ENCODE peak calls at places on chromosomes 1 and 21, in seven cellular contexts. One of them, this sample, is unnamed.

GRCh38 chr1:171245458-171246064 is 2.7 kb upstream of the FMO1 start:
- DNase-seq in uterus: no peak
- DNase-seq in ovary: no peak
- DNase-seq in A549: peak; percentile 58
- DNase-seq in heart left ventricle: no peak
- DNase-seq in tibial nerve: peak; percentile 52
- DNase-seq in body of pancreas: peak; percentile 54
- DNase-seq in this sample: no peak

GRCh38 chr1:41758490-41758889 is 160.2 kb downstream of the HIVEP3 start:
- DNase-seq in uterus: no peak
- DNase-seq in A549: no peak
- DNase-seq in tibial nerve: no peak
- DNase-seq in body of pancreas: no peak
- DNase-seq in heart left ventricle: no peak
- DNase-seq in ovary: no peak
- DNase-seq in this sample: no peak

GRCh38 chr1:243924588-243925349 is 74.7 kb upstream of the AKT3 start:
- DNase-seq in A549: no peak
- DNase-seq in heart left ventricle: no peak
- DNase-seq in tibial nerve: no peak
- DNase-seq in body of pancreas: no peak
- DNase-seq in uterus: no peak
- DNase-seq in ovary: no peak
- DNase-seq in this sample: no peak

GRCh38 chr21:46080171-46081021 is 17.5 kb upstream of the COL6A2 start:
- DNase-seq in tibial nerve: peak; percentile 4
- DNase-seq in A549: no peak
- DNase-seq in heart left ventricle: peak; percentile 61
- DNase-seq in uterus: peak; percentile 45
- DNase-seq in ovary: peak; percentile 38
- DNase-seq in body of pancreas: no peak
- DNase-seq in this sample: peak; percentile 91

GRCh38 chr1:172642970-172643369 is 15.9 kb upstream of the FASLG start:
- DNase-seq in heart left ventricle: no peak
- DNase-seq in uterus: no peak
- DNase-seq in A549: no peak
- DNase-seq in body of pancreas: peak; percentile 25
- DNase-seq in tibial nerve: no peak
- DNase-seq in ovary: no peak
- DNase-seq in this sample: no peak

GRCh38 chr1:181448461-181448860 is 34.9 kb upstream of the CACNA1E start:
- DNase-seq in A549: no peak
- DNase-seq in tibial nerve: no peak
- DNase-seq in heart left ventricle: no peak
- DNase-seq in uterus: no peak
- DNase-seq in body of pancreas: no peak
- DNase-seq in ovary: no peak
- DNase-seq in this sample: no peak

GRCh38 chr1:220113136-220113695 is 19.3 kb downstream of the IARS2 start:
- DNase-seq in heart left ventricle: no peak
- DNase-seq in tibial nerve: no peak
- DNase-seq in uterus: no peak
- DNase-seq in body of pancreas: no peak
- DNase-seq in A549: no peak
- DNase-seq in ovary: no peak
- DNase-seq in this sample: no peak

GRCh38 chr1:40627987-40628902 is 37.2 kb downstream of the RIMS3 start:
- DNase-seq in ovary: no peak
- DNase-seq in heart left ventricle: no peak
- DNase-seq in uterus: no peak
- DNase-seq in body of pancreas: no peak
- DNase-seq in A549: no peak
- DNase-seq in tibial nerve: no peak
- DNase-seq in this sample: no peak

GRCh38 chr1:232493869-232494268 is 136.1 kb downstream of the SIPA1L2 start:
- DNase-seq in body of pancreas: no peak
- DNase-seq in A549: no peak
- DNase-seq in heart left ventricle: no peak
- DNase-seq in tibial nerve: no peak
- DNase-seq in uterus: no peak
- DNase-seq in ovary: no peak
- DNase-seq in this sample: no peak

GRCh38 chr1:159924025-159924790 is 1.1 kb downstream of the TAGLN2 start:
- DNase-seq in tibial nerve: peak; percentile 86
- DNase-seq in A549: peak; percentile 96
- DNase-seq in uterus: peak; percentile 93
- DNase-seq in ovary: peak; percentile 95
- DNase-seq in heart left ventricle: peak; percentile 92
- DNase-seq in body of pancreas: peak; percentile 92
- DNase-seq in this sample: peak; percentile 84

GRCh38 chr21:26489781-26490180 is 83.3 kb downstream of the CYYR1 start:
- DNase-seq in uterus: no peak
- DNase-seq in body of pancreas: no peak
- DNase-seq in ovary: no peak
- DNase-seq in A549: no peak
- DNase-seq in heart left ventricle: no peak
- DNase-seq in tibial nerve: no peak
- DNase-seq in this sample: no peak

GRCh38 chr1:22862752-22863151 is 109.9 kb downstream of the LACTBL1 start:
- DNase-seq in body of pancreas: no peak
- DNase-seq in heart left ventricle: no peak
- DNase-seq in uterus: no peak
- DNase-seq in A549: no peak
- DNase-seq in tibial nerve: no peak
- DNase-seq in ovary: no peak
- DNase-seq in this sample: no peak

GRCh38 chr1:246508897-246509688 is 2.0 kb upstream of the SMYD3 start:
- DNase-seq in uterus: no peak
- DNase-seq in A549: no peak
- DNase-seq in ovary: no peak
- DNase-seq in body of pancreas: no peak
- DNase-seq in heart left ventricle: no peak
- DNase-seq in tibial nerve: no peak
- DNase-seq in this sample: no peak

GRCh38 chr1:246510147-246511030 is 3.3 kb upstream of the SMYD3 start:
- DNase-seq in ovary: no peak
- DNase-seq in A549: no peak
- DNase-seq in heart left ventricle: no peak
- DNase-seq in tibial nerve: no peak
- DNase-seq in uterus: no peak
- DNase-seq in body of pancreas: no peak
- DNase-seq in this sample: peak; percentile 76

GRCh38 chr1:246503341-246503740 is 3.7 kb downstream of the SMYD3 start:
- DNase-seq in uterus: no peak
- DNase-seq in tibial nerve: no peak
- DNase-seq in ovary: no peak
- DNase-seq in A549: no peak
- DNase-seq in heart left ventricle: no peak
- DNase-seq in body of pancreas: no peak
- DNase-seq in this sample: no peak

GRCh38 chr1:246506440-246506784 is 667 bp downstream of the SMYD3 start:
- DNase-seq in A549: no peak
- DNase-seq in tibial nerve: no peak
- DNase-seq in body of pancreas: no peak
- DNase-seq in uterus: no peak
- DNase-seq in heart left ventricle: no peak
- DNase-seq in ovary: no peak
- DNase-seq in this sample: peak; percentile 12

GRCh38 chr1:246506785-246507639 is at the start of gene SMYD3:
- DNase-seq in uterus: peak; percentile 50
- DNase-seq in body of pancreas: peak; percentile 80
- DNase-seq in heart left ventricle: peak; percentile 72
- DNase-seq in A549: peak; percentile 81
- DNase-seq in ovary: peak; percentile 83
- DNase-seq in tibial nerve: peak; percentile 11
- DNase-seq in this sample: peak; percentile 25
- TF ChIP-seq POLR2A in uterus: peak; percentile 47
- TF ChIP-seq POLR2A in body of pancreas: peak; percentile 46
- TF ChIP-seq POLR2A in heart left ventricle: peak; percentile 78
- TF ChIP-seq POLR2A in A549: peak; percentile 82
- TF ChIP-seq POLR2A in ovary: peak; percentile 24
- TF ChIP-seq POLR2A in tibial nerve: peak; percentile 47
- TF ChIP-seq POLR2A in this sample: no peak

GRCh38 chr1:97778718-97779117 is 142.1 kb downstream of the DPYD start:
- DNase-seq in body of pancreas: no peak
- DNase-seq in uterus: no peak
- DNase-seq in A549: no peak
- DNase-seq in ovary: no peak
- DNase-seq in tibial nerve: no peak
- DNase-seq in heart left ventricle: no peak
- DNase-seq in this sample: no peak
- TF ChIP-seq CTCF in body of pancreas: no peak
- TF ChIP-seq CTCF in uterus: no peak
- TF ChIP-seq CTCF in A549: peak; percentile 21
- TF ChIP-seq CTCF in ovary: no peak
- TF ChIP-seq CTCF in tibial nerve: no peak
- TF ChIP-seq CTCF in heart left ventricle: no peak
- TF ChIP-seq CTCF in this sample: no peak

DNA sequence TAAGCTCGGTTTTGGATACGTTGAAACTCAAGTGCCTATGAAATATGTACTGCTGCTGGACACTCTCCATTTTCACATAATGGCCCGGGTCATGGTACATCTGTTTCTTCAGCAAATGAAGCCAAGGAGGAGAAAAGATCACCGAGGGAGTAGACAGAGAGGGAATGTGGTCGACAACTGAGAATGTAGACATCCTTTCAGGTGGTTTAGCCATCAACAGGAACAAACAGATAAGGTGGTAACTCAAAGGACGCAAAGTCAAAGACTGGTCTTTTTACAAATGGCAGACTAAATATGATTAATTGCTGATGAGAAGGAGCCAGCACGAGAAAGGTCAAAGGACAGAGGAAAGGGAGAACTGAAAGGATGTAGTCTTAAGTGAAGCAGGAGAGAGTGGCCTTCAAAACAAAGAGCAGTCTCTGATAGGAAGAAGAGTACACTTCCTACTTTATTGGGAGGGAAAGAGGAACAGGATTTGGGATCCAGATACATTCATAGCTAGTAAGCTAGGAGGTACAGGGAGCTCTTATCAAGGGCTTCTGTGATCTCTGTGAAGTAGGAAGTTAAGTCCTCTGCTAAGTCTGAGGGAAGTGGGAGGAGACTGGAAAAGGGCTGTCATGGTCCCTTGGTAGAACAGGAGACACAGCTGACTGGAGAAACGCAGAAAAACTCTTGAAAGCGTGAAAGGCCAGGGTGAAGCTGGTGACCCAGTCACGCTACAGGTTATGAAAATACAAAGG is 28.3 kb downstream of the NUP133 start:
- DNase-seq in heart left ventricle: no peak
- DNase-seq in body of pancreas: no peak
- DNase-seq in ovary: no peak
- DNase-seq in tibial nerve: no peak
- DNase-seq in A549: no peak
- DNase-seq in uterus: no peak
- DNase-seq in this sample: no peak
- TF ChIP-seq POLR2A in heart left ventricle: no peak
- TF ChIP-seq POLR2A in body of pancreas: no peak
- TF ChIP-seq POLR2A in ovary: no peak
- TF ChIP-seq POLR2A in tibial nerve: no peak
- TF ChIP-seq POLR2A in A549: no peak
- TF ChIP-seq POLR2A in uterus: no peak
- TF ChIP-seq POLR2A in this sample: no peak

DNA sequence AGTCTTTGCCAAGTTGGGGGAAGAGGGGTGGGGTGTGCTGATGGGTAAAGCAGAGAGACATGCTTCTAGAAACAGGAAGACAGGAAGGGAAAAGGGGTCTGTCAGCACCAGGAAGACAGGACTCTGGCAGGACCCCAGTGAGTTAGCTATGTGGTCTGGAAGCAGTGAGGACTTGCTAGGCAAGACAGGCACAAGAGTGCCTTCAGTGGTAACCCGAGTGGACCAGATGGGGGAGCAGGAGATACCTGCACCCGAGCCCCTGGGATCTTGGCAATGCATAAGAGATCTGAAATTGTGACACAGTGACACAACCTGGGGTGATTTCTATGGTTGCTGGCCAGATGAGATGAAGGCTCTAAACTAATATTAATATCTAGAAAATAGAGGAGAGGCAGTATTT is 7.0 kb downstream of the TLR5 start:
- DNase-seq in ovary: no peak
- DNase-seq in tibial nerve: no peak
- DNase-seq in heart left ventricle: no peak
- DNase-seq in uterus: no peak
- DNase-seq in A549: no peak
- DNase-seq in body of pancreas: no peak
- DNase-seq in this sample: peak; percentile 65
- TF ChIP-seq CTCF in ovary: no peak
- TF ChIP-seq CTCF in tibial nerve: no peak
- TF ChIP-seq CTCF in heart left ventricle: no peak
- TF ChIP-seq CTCF in uterus: no peak
- TF ChIP-seq CTCF in A549: no peak
- TF ChIP-seq CTCF in body of pancreas: no peak
- TF ChIP-seq CTCF in this sample: no peak

DNA sequence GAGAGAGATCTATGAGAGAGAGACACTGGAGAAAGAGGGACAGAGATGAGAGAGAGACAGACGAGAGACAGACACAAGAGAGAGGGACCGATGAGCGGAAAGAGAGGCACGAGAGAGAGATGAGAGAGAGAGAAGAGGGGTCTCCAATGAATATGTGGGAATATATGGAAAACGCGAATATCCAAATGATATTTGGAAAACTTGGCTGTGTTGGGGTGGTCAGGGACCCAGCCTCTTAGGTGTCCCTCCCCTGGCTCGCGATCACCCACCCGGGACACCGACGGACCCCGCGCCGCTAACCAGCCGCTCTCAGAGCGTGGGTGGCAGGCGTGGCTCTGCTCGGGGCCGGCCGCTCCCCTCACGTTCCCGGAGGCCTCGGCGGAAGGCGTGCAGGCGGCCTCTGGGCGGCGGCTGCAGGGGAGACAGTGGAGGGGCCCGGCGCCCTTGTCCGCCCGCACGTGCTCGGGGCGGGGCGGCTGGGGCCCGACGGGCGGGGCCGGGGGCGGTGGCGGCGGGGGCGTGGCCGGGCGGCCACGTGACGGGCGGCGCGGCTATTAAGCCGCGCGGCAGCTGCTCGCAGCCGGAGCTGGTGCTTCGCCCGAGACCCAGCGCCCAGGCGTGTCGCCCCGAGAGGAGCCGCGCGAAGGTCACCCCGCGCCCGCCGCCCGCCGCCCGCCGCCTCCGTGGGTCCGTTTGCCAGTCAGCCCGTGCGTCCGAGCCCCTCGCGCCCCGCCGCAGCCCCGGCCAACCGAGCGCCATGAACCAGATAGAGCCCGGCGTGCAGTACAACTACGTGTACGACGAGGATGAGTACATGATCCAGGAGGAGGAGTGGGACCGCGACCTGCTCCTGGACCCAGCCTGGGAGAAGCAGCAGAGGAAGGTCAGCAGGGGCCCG is at the start of gene ACTN2:
- DNase-seq in body of pancreas: peak; percentile 81
- DNase-seq in uterus: peak; percentile 20
- DNase-seq in A549: peak; percentile 7
- DNase-seq in heart left ventricle: peak; percentile 65
- DNase-seq in ovary: peak; percentile 79
- DNase-seq in tibial nerve: no peak
- DNase-seq in this sample: peak; percentile 87
- TF ChIP-seq POLR2A in body of pancreas: no peak
- TF ChIP-seq POLR2A in uterus: no peak
- TF ChIP-seq POLR2A in A549: no peak
- TF ChIP-seq POLR2A in heart left ventricle: peak; percentile 94
- TF ChIP-seq POLR2A in ovary: no peak
- TF ChIP-seq POLR2A in tibial nerve: no peak
- TF ChIP-seq POLR2A in this sample: no peak

GRCh38 chr21:31972622-31973021 is 99.8 kb downstream of the HUNK start:
- DNase-seq in tibial nerve: no peak
- DNase-seq in A549: no peak
- DNase-seq in ovary: no peak
- DNase-seq in uterus: no peak
- DNase-seq in body of pancreas: no peak
- DNase-seq in heart left ventricle: no peak
- DNase-seq in this sample: no peak
- TF ChIP-seq CTCF in tibial nerve: no peak
- TF ChIP-seq CTCF in A549: no peak
- TF ChIP-seq CTCF in ovary: no peak
- TF ChIP-seq CTCF in uterus: no peak
- TF ChIP-seq CTCF in body of pancreas: no peak
- TF ChIP-seq CTCF in heart left ventricle: no peak
- TF ChIP-seq CTCF in this sample: no peak

This sample was measured in lower leg skin.